ENCODE peak calls at places on chromosomes 16 and 17, in seven cellular contexts. M, K, J, N, O, G and B are unnamed samples.

GRCh38 chr16:20853981-20854620 is 46.1 kb downstream of the DCUN1D3 start:
- DNase-seq in M (no peak), O (no peak), G (peak), N (peak), K (no peak), J (no peak), B (peak)

GRCh38 chr17:27810211-27810901 is 10.0 kb upstream of the NOS2 start:
- DNase-seq in O (no peak), N (no peak), M (no peak), K (no peak), J (no peak), G (peak), B (no peak)

GRCh38 chr17:6914711-6915110 is 81.1 kb upstream of the ALOX12 start:
- DNase-seq in M (no peak), J (no peak), K (no peak), N (no peak), O (no peak), G (no peak), B (no peak)

GRCh38 chr17:45257115-45257514 is 4.8 kb downstream of the SPATA32 start:
- DNase-seq in M (peak), N (no peak), K (no peak), O (no peak), J (no peak), G (no peak), B (no peak)

GRCh38 chr17:73747221-73748002 is 103.2 kb upstream of the SDK2 start:
- DNase-seq in K (no peak), G (no peak), N (no peak), M (no peak), J (peak), O (no peak), B (no peak)

GRCh38 chr16:10878644-10879498 is 1.9 kb downstream of the CIITA start:
- DNase-seq in M (peak), J (peak), O (peak), G (peak), K (no peak), N (peak), B (no peak)

GRCh38 chr17:66386789-66387351 is 84.5 kb downstream of the PRKCA start:
- DNase-seq in J (no peak), M (no peak), N (peak), O (no peak), K (no peak), G (no peak), B (no peak)

GRCh38 chr16:87790278-87791023 is 24.7 kb upstream of the KLHDC4 start:
- DNase-seq in N (no peak), G (peak), J (peak), M (no peak), K (no peak), O (no peak), B (no peak)

GRCh38 chr17:15086776-15087175 is 178.3 kb downstream of the PMP22 start:
- DNase-seq in K (no peak), O (no peak), M (no peak), N (no peak), G (no peak), J (no peak), B (no peak)

GRCh38 chr17:20063665-20064648 is 54.8 kb downstream of the SPECC1 start:
- DNase-seq in G (peak), M (peak), J (no peak), O (peak), K (peak), N (peak), B (no peak)

GRCh38 chr16:75527825-75528299 is 8.0 kb downstream of the CHST5 start:
- DNase-seq in O (no peak), M (no peak), N (no peak), J (no peak), G (no peak), K (no peak), B (no peak)

GRCh38 chr16:8887952-8888560 is 5.9 kb downstream of the LITAFD start:
- DNase-seq in N (peak), K (no peak), M (peak), J (peak), O (peak), G (peak), B (no peak)

GRCh38 chr17:7438050-7438614 is 1.2 kb upstream of the FGF11 start:
- DNase-seq in G (no peak), K (no peak), M (peak), J (no peak), N (no peak), O (no peak), B (peak)

GRCh38 chr16:85615852-85616607 is 2.9 kb downstream of the GSE1 start:
- DNase-seq in K (no peak), N (peak), G (peak), M (peak), O (peak), J (no peak), B (peak)

GRCh38 chr17:15947331-15947730 is 2.4 kb downstream of the ADORA2B start:
- DNase-seq in O (no peak), M (peak), G (no peak), J (no peak), K (no peak), N (peak), B (peak)